ENCODE peak calls at places on chromosomes 11 and 22, in six cellular contexts. K is astrocyte of the cerebellum, P is right lobe of liver, F is transverse colon, I is AG10803, B is adrenal gland. O is an unnamed sample.

GRCh38 chr11:15976433-15977045 is 379.8 kb downstream of the SOX6 start:
- DNase-seq in K (no peak), P (no peak), F (no peak), I (peak), B (no peak), O (no peak)

GRCh38 chr22:49724030-49724892 is 103.4 kb downstream of the BRD1 start:
- DNase-seq in K (no peak), P (no peak), F (no peak), I (no peak), B (no peak), O (no peak)

GRCh38 chr11:27857014-27857413 is 156.8 kb upstream of the BDNF start:
- DNase-seq in K (no peak), P (no peak), F (no peak), I (no peak), B (no peak), O (no peak)

GRCh38 chr11:20042025-20042639 is 118.1 kb downstream of the DBX1 start:
- DNase-seq in K (no peak), P (no peak), F (no peak), I (no peak), B (no peak), O (no peak)

GRCh38 chr11:111441443-111441842 is 62.4 kb upstream of the POU2AF1 start:
- DNase-seq in K (no peak), P (no peak), F (no peak), I (peak), B (no peak), O (peak)

GRCh38 chr11:8720868-8721739 is 38.5 kb downstream of the RPL27A start:
- DNase-seq in K (no peak), P (no peak), F (peak), I (no peak), B (no peak), O (peak)

GRCh38 chr22:19661156-19661555 is 53.1 kb upstream of the SEPTIN5 start:
- DNase-seq in K (no peak), P (no peak), F (no peak), I (peak), B (no peak), O (no peak)

GRCh38 chr11:10500757-10501684 is 40.0 kb downstream of the RNF141 start:
- DNase-seq in K (no peak), P (no peak), F (no peak), I (no peak), B (no peak), O (no peak)

GRCh38 chr11:100759106-100759505 is 72.0 kb downstream of the ARHGAP42 start:
- DNase-seq in K (no peak), P (no peak), F (no peak), I (no peak), B (no peak), O (no peak)

GRCh38 chr22:20533095-20533878 is 25.9 kb downstream of the MED15 start:
- DNase-seq in K (no peak), P (peak), F (no peak), I (no peak), B (no peak), O (no peak)

DNA sequence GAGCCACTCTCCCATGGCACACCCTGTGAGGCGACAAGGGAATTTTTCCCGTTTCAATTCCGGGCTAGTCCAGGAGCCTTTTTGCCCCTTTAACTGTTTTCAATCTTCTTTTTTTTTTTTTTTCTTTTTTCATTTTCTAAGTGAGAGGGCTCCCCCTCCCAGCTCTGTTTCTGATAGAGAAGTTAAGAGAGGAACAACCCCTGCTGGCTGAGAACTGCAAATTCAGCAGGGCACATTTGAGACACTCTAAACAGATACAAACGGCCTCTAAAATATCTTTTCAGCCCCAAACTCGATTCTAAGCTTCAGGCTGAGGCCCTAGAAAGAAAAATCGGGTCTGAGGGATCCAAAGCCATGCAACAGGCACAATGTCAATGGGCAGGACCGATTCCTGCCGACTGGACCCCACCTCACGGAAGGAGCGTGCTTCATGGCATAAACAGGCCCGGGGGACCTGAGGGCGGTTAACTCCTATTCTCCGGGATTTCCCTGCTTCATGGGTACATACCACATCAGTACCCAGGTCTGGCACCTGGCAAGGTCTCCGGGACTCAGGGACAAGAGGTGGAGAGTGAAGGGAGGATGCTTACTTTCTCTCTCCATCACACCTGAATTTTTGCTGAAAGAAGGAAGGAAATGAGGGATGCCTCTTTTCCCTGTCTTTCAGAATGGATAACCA is 627.5 kb downstream of the BUD13 start:
- DNase-seq in K (no peak), P (no peak), F (no peak), I (no peak), B (no peak), O (no peak)
- TF ChIP-seq CTCF in K (peak), P (no peak), F (no peak), I (no peak), B (no peak), O (no peak)

DNA sequence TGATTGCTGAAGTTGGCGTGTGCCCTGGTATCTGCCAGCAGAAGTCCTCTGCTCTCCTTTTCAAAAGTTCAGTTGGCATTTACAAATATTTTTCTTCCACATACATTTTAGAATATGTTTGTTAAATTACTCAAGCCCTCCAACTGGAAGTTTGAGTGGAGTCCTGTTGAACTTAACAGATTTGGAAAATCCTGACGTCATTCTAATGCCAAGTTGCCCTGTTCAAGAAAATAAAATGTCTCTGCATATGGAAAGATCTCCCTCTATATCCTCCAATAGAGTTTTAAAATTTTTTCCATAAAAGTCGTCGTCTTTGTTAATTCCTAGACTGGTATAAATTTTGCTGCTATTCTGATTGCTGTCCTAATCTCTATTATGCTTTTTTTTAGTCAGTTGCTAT is 3.3 kb downstream of the KCNQ1OT1 start:
- DNase-seq in K (no peak), P (no peak), F (no peak), I (no peak), B (no peak), O (no peak)
- H3K4me3 ChIP-seq in K (no peak), P (no peak), F (no peak), I (no peak), B (no peak), O (peak)

DNA sequence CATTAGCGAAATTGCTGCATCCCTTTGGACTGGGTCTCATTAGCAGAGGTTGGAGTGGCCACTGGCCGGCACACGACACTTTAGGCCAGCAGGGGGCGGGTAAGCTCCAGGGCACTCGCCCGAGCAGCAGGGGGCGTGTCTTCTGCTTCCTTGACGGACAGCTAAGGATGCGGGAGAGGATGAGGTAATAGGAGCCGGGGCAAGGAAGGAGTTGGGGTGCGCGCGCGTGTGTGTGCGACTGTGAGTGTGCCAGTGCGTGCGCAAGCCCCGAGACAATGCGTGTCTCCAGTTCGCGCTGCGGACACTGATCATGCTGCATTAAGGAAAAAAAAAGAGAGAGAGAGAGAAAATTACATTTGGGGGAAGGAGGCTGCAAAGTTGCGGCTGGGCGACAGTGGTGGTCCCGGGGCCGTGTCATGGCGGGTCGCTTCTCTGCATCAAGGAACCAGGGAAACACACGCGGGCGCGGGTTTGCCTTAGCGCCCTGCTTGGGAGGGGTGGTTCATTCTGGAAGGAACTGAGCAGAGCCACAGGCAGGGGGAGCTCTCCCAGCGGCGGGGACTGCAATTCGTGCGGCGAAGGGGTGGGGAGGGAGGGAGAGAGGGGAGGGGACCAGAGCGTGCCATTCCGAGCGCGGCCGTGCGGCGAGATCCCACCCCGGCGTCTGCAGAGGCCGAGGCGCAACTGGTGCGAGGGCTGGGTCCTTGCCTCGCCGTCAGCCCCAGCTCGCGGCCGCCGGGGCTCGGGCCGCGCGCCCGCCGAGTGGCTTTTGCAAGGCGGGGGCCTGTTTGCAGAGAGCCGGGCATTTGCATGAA is at the start of gene DTX4:
- DNase-seq in K (peak), P (peak), F (peak), I (peak), B (peak), O (peak)
- TF ChIP-seq CTCF in K (peak), P (peak), F (peak), I (peak), B (peak), O (peak)

GRCh38 chr22:36860438-36860820 is 377 bp upstream of the NCF4 start:
- DNase-seq in K (no peak), P (no peak), F (no peak), I (no peak), B (no peak), O (no peak)
- H3K4me3 ChIP-seq in K (no peak), P (no peak), F (no peak), I (no peak), B (no peak), O (no peak)

GRCh38 chr11:126968915-126969314 is 31.7 kb downstream of the KIRREL3 start:
- DNase-seq in K (no peak), P (no peak), F (no peak), I (peak), B (no peak), O (no peak)

GRCh38 chr11:126965331-126965730 is 35.2 kb downstream of the KIRREL3 start:
- DNase-seq in K (no peak), P (no peak), F (no peak), I (no peak), B (no peak), O (no peak)

GRCh38 chr11:126973051-126973450 is 27.5 kb downstream of the KIRREL3 start:
- DNase-seq in K (no peak), P (no peak), F (no peak), I (no peak), B (no peak), O (no peak)

GRCh38 chr11:126971305-126971704 is 29.3 kb downstream of the KIRREL3 start:
- DNase-seq in K (no peak), P (no peak), F (no peak), I (no peak), B (no peak), O (no peak)

DNA sequence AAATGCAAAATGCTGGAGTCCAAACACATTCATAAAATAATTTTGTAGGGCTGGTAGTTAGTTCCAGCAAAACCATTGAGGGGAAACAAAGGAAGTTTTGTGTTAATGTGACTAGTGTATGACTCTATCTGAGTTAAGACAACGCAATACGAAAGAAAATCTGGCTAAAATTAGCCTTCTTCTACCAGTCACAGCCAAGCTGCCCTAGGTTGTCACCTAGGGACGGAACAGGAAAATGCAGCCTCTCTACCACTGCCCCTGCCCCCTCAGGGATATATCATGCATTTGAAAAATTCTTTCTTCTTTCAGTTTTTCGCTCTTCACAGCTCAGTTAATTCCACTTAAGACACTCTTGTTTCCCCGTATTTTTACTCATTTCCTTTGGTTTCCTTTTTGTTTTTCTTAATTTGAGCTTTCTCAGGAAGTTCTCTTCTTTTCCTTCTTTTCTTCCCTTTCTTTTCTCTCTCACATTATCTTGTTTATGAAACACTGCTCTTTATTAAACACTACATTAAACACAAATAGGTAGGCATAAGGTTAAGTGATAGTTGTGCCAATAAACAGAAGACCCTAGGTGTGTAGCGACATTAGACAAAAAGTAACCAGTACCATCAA is 30.6 kb downstream of the KIRREL3 start:
- DNase-seq in K (peak), P (no peak), F (no peak), I (peak), B (no peak), O (peak)
- TF ChIP-seq CTCF in K (peak), P (peak), F (peak), I (peak), B (peak), O (peak)

GRCh38 chr22:36862251-36863242 is 1.7 kb downstream of the NCF4 start:
- DNase-seq in K (no peak), P (no peak), F (peak), I (no peak), B (peak), O (no peak)

GRCh38 chr22:36858966-36859365 is 1.8 kb upstream of the NCF4 start:
- DNase-seq in K (no peak), P (no peak), F (no peak), I (no peak), B (no peak), O (no peak)

GRCh38 chr22:36860017-36860416 is 789 bp upstream of the NCF4 start:
- DNase-seq in K (no peak), P (no peak), F (no peak), I (no peak), B (no peak), O (no peak)

GRCh38 chr22:36863281-36863680 is 2.5 kb downstream of the NCF4 start:
- DNase-seq in K (no peak), P (no peak), F (no peak), I (no peak), B (no peak), O (no peak)

DNA sequence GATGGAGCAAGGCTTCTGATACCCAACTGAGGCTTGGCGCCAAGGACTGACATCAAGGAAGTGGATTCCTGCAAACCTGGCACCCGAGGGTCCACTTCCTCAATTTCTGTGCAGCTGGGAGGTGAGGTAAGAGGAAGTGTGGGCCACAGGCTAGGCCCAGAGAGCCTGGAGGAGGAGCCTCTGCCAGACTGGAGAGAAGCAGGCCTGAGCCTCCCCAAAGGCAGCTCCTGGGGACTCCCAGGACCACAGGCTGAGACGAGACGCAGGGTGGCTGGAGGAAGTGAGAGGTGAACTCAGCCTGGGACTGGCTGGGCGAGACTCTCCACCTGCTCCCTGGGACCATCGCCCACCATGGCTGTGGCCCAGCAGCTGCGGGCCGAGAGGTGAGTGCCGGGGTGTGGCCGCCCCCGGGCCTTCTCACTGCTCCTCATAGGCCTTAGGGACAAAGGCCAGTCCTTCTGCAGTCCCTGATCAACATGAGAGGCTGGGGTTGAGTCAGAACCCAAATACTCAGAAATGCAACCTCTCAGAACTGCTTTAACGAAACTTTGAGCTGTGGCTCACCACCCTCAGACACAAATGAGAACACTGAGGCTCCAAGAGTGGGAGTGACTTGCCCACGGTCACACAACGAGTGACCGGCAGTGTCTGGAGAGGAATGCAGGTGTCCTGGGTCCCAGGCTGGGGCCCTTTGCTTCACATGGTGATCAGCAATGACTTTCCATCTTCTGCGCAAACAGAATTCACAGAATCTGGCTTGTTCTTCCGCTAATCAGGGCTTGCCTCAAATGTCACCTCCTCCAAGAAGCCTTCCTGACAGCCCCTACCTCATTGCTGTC is at the start of gene NCF4:
- DNase-seq in K (no peak), P (peak), F (peak), I (no peak), B (peak), O (no peak)
- H3K4me3 ChIP-seq in K (no peak), P (peak), F (no peak), I (no peak), B (peak), O (no peak)